ENCODE peak calls at places on chromosomes 16 and 17, in eight cellular contexts. E, P, C, G, N, B, U and Q are unnamed samples.

GRCh38 chr16:89103156-89103555 is 9.5 kb downstream of the ACSF3 start:
- DNase-seq in P (no peak), E (no peak), U (no peak), G (no peak), N (no peak), C (no peak), B (no peak), Q (no peak)

GRCh38 chr16:75424096-75424762 is 9.1 kb downstream of the CFDP1 start:
- DNase-seq in U (no peak), C (no peak), B (no peak), G (no peak), E (no peak), P (no peak), N (no peak), Q (no peak)

GRCh38 chr17:32111141-32111771 is 31.0 kb upstream of the RHOT1 start:
- DNase-seq in P (peak), N (peak), C (peak), E (no peak), G (peak), B (peak), U (peak), Q (no peak)

GRCh38 chr17:74532115-74532514 is 840 bp upstream of the CD300LB start:
- DNase-seq in P (no peak), E (no peak), C (no peak), U (peak), N (no peak), B (peak), G (no peak), Q (no peak)

GRCh38 chr17:27417596-27418365 is 38.5 kb upstream of the KSR1 start:
- DNase-seq in G (no peak), E (no peak), C (no peak), U (no peak), B (no peak), P (no peak), N (no peak), Q (no peak)

GRCh38 chr17:40803617-40804082 is 3.9 kb upstream of the KRT28 start:
- DNase-seq in G (no peak), P (peak), N (peak), B (peak), E (peak), U (peak), C (peak), Q (peak)

GRCh38 chr16:61934591-61934990 is 101.6 kb downstream of the CDH8 start:
- DNase-seq in C (no peak), P (no peak), N (no peak), E (no peak), B (no peak), G (no peak), U (no peak), Q (no peak)

GRCh38 chr16:66267287-66268137 is 99.0 kb upstream of the CDH5 start:
- DNase-seq in P (no peak), C (no peak), E (no peak), B (no peak), G (no peak), U (no peak), N (no peak), Q (no peak)

GRCh38 chr16:14215941-14216340 is 144.8 kb downstream of the MRTFB start:
- DNase-seq in G (no peak), N (no peak), C (no peak), P (no peak), B (no peak), E (no peak), U (no peak), Q (no peak)

GRCh38 chr17:5667871-5668270 is 83.6 kb upstream of the NLRP1 start:
- DNase-seq in G (no peak), B (no peak), E (no peak), N (no peak), P (peak), U (no peak), C (no peak), Q (no peak)

GRCh38 chr16:17723735-17724134 is 253.0 kb upstream of the XYLT1 start:
- DNase-seq in U (no peak), B (no peak), N (peak), P (no peak), C (no peak), E (no peak), G (peak), Q (no peak)

GRCh38 chr17:58176200-58176599 is 9.4 kb downstream of the OR4D2 start:
- DNase-seq in G (no peak), U (no peak), B (no peak), C (peak), N (peak), P (peak), E (no peak), Q (no peak)

GRCh38 chr16:50858877-50859627 is 117.2 kb downstream of the CYLD start:
- DNase-seq in E (no peak), P (no peak), U (no peak), G (no peak), N (no peak), C (no peak), B (no peak), Q (no peak)

GRCh38 chr16:69482410-69482951 is 58.1 kb downstream of the CYB5B start:
- DNase-seq in N (peak), C (peak), P (no peak), U (peak), B (peak), E (peak), G (peak), Q (peak)

GRCh38 chr16:48139517-48139916 is 16.3 kb downstream of the ABCC12 start:
- DNase-seq in C (no peak), B (no peak), U (no peak), G (no peak), E (no peak), P (no peak), N (no peak), Q (no peak)

GRCh38 chr16:52634101-52634500 is 87.2 kb upstream of the TOX3 start:
- DNase-seq in P (no peak), U (no peak), E (no peak), B (no peak), N (no peak), C (no peak), G (no peak), Q (no peak)

GRCh38 chr16:86044241-86044671 is 145.3 kb downstream of the IRF8 start:
- DNase-seq in P (peak), B (peak), C (peak), N (peak), G (no peak), E (peak), U (no peak), Q (peak)

GRCh38 chr17:49267912-49268311 is 37.3 kb upstream of the PHOSPHO1 start:
- DNase-seq in P (no peak), G (no peak), U (no peak), E (no peak), C (no peak), N (no peak), B (no peak), Q (no peak)

GRCh38 chr16:46857261-46857962 is 26.4 kb upstream of the C16orf87 start:
- DNase-seq in U (no peak), G (peak), N (peak), C (peak), B (no peak), P (peak), E (peak), Q (peak)

GRCh38 chr17:42502091-42502490 is 34.0 kb upstream of the NAGLU start:
- DNase-seq in C (no peak), U (no peak), B (no peak), G (no peak), N (no peak), P (no peak), E (no peak), Q (no peak)

GRCh38 chr17:52030096-52030495 is 128.4 kb downstream of the CA10 start:
- DNase-seq in U (no peak), C (no peak), B (no peak), E (no peak), P (no peak), N (no peak), G (no peak), Q (no peak)

GRCh38 chr17:72640415-72641165 is 451.9 kb downstream of the SLC39A11 start:
- DNase-seq in N (no peak), C (no peak), E (no peak), U (no peak), G (no peak), B (no peak), P (no peak), Q (no peak)

GRCh38 chr17:7825206-7825980 is 8.6 kb upstream of the KDM6B start:
- DNase-seq in B (no peak), P (peak), N (no peak), U (no peak), G (no peak), C (no peak), E (no peak), Q (no peak)

GRCh38 chr17:20236586-20237227 is 227.5 kb downstream of the SPECC1 start:
- DNase-seq in B (no peak), C (no peak), U (no peak), N (no peak), P (no peak), G (no peak), E (no peak), Q (no peak)

GRCh38 chr16:85759631-85760419 is 8.9 kb upstream of the C16orf74 start:
- DNase-seq in E (no peak), C (no peak), B (no peak), U (no peak), N (no peak), G (no peak), P (no peak), Q (no peak)

GRCh38 chr16:74480150-74481029 is 59.1 kb upstream of the CLEC18B start:
- DNase-seq in G (no peak), P (peak), U (peak), C (peak), N (no peak), E (peak), B (peak), Q (peak)

GRCh38 chr17:19596869-19597268 is 51.7 kb upstream of the ALDH3A2 start:
- DNase-seq in B (no peak), C (no peak), P (no peak), N (no peak), U (no peak), E (no peak), G (no peak), Q (no peak)

GRCh38 chr17:82101767-82102679 is 4.0 kb upstream of the FASN start:
- DNase-seq in G (no peak), N (no peak), C (no peak), U (no peak), B (peak), P (no peak), E (no peak), Q (no peak)

GRCh38 chr16:66798162-66798561 is 3.2 kb downstream of the TERB1 start:
- DNase-seq in E (no peak), G (no peak), N (peak), C (peak), B (no peak), U (no peak), P (peak), Q (no peak)

GRCh38 chr17:42670199-42670924 is 6.4 kb downstream of the PLEKHH3 start:
- DNase-seq in U (no peak), G (no peak), C (no peak), E (no peak), B (no peak), P (no peak), N (no peak), Q (no peak)